ENCODE peak calls at places on chromosomes 4 and X, in six cellular contexts. N, G, L, H, B and Y are unnamed samples. For H3K27me3, the result is how much of the 10 kb centered on the place peaks cover.

GRCh38 chr4:47278631-47279030 is 184.9 kb downstream of the COMMD8 start:
- DNase-seq in N (no peak), G (no peak), L (no peak), H (no peak), B (no peak), Y (no peak)

GRCh38 chr4:188305690-188306089 is 166.4 kb downstream of the TRIML1 start:
- DNase-seq in N (no peak), G (no peak), L (no peak), H (no peak), B (no peak), Y (no peak)

GRCh38 chr4:114642173-114642780 is 43.7 kb downstream of the UGT8 start:
- DNase-seq in N (no peak), G (no peak), L (no peak), H (no peak), B (no peak), Y (no peak)

GRCh38 chr4:53463340-53463739 is 85.9 kb downstream of the FIP1L1 start:
- DNase-seq in N (no peak), G (no peak), L (no peak), H (no peak), B (no peak), Y (no peak)

GRCh38 chr4:173169428-173170209 is 1.0 kb downstream of the GALNT7 start:
- DNase-seq in N (peak), G (peak), L (no peak), H (peak), B (peak), Y (peak)

GRCh38 chr4:61501812-61502211 is 301.7 kb downstream of the ADGRL3 start:
- DNase-seq in N (no peak), G (no peak), L (no peak), H (no peak), B (no peak), Y (no peak)

GRCh38 chr4:15912961-15913630 is 25.4 kb downstream of the FGFBP1 start:
- DNase-seq in N (no peak), G (no peak), L (no peak), H (no peak), B (no peak), Y (no peak)

GRCh38 chrX:66130469-66130868 is 33.6 kb upstream of the HEPH start:
- DNase-seq in N (no peak), G (no peak), L (no peak), H (no peak), B (no peak), Y (no peak)

GRCh38 chr4:60780874-60781273 is 419.3 kb upstream of the ADGRL3 start:
- DNase-seq in N (no peak), G (no peak), L (no peak), H (no peak), B (no peak), Y (no peak)

GRCh38 chr4:184808719-184809062 is 17.1 kb downstream of the ACSL1 start:
- DNase-seq in N (no peak), G (no peak), L (no peak), H (no peak), B (no peak), Y (no peak)

GRCh38 chr4:115851918-115852766 is 738.7 kb upstream of the NDST4 start:
- DNase-seq in N (no peak), G (peak), L (no peak), H (peak), B (peak), Y (no peak)

GRCh38 chr4:152696764-152697250 is 17.0 kb upstream of the TMEM154 start:
- DNase-seq in N (no peak), G (no peak), L (no peak), H (no peak), B (no peak), Y (no peak)

GRCh38 chr4:139595989-139596679 is 40.1 kb upstream of the SETD7 start:
- DNase-seq in N (no peak), G (no peak), L (no peak), H (no peak), B (no peak), Y (no peak)

GRCh38 chr4:38964942-38965775 is 67.0 kb downstream of the TMEM156 start:
- DNase-seq in N (no peak), G (no peak), L (no peak), H (no peak), B (no peak), Y (no peak)

GRCh38 chr4:7839856-7840255 is 99.8 kb downstream of the AFAP1 start:
- DNase-seq in N (no peak), G (no peak), L (no peak), H (no peak), B (no peak), Y (no peak)

GRCh38 chrX:8988456-8988855 is 45.5 kb downstream of the FAM9B start:
- DNase-seq in N (peak), G (no peak), L (no peak), H (peak), B (no peak), Y (peak)

GRCh38 chr4:122279670-122280069 is 99.1 kb upstream of the ADAD1 start:
- DNase-seq in N (no peak), G (no peak), L (no peak), H (no peak), B (no peak), Y (no peak)

GRCh38 chrX:8981742-8982141 is 52.2 kb downstream of the FAM9B start:
- DNase-seq in N (no peak), G (no peak), L (no peak), H (no peak), B (no peak), Y (no peak)

GRCh38 chrX:10582215-10582733 is 38.1 kb downstream of the MID1 start:
- DNase-seq in N (no peak), G (no peak), L (no peak), H (no peak), B (peak), Y (no peak)

GRCh38 chr4:7691992-7692391 is 247.7 kb downstream of the AFAP1 start:
- DNase-seq in N (no peak), G (no peak), L (no peak), H (no peak), B (no peak), Y (peak)

GRCh38 chr4:162503868-162504267 is 340.1 kb upstream of the FSTL5 start:
- DNase-seq in N (no peak), G (no peak), L (no peak), H (no peak), B (no peak), Y (no peak)

GRCh38 chr4:56907009-56907408 is 691 bp upstream of the REST start:
- DNase-seq in N (no peak), G (no peak), L (no peak), H (no peak), B (no peak), Y (peak)

GRCh38 chrX:13180807-13181206 is 136.4 kb upstream of the FAM9C start:
- DNase-seq in N (no peak), G (no peak), L (no peak), H (no peak), B (no peak), Y (no peak)

GRCh38 chr4:101286663-101287062 is 60.7 kb downstream of the PPP3CA start:
- DNase-seq in N (no peak), G (no peak), L (no peak), H (no peak), B (no peak), Y (no peak)

GRCh38 chrX:153449306-153450113 is 3.7 kb upstream of the TREX2 start:
- DNase-seq in N (no peak), G (no peak), L (no peak), H (no peak), B (no peak), Y (no peak)

GRCh38 chr4:99300934-99301333 is 10.1 kb upstream of the ADH1A start:
- DNase-seq in N (peak), G (no peak), L (no peak), H (peak), B (peak), Y (peak)

GRCh38 chr4:95732061-95732460 is 107.8 kb upstream of the PDHA2 start:
- DNase-seq in N (no peak), G (no peak), L (no peak), H (no peak), B (no peak), Y (no peak)

GRCh38 chr4:182126567-182126966 is 116.6 kb upstream of the TENM3 start:
- DNase-seq in N (no peak), G (no peak), L (no peak), H (no peak), B (no peak), Y (no peak)

GRCh38 chr4:10089346-10089745 is 27.3 kb downstream of the WDR1 start:
- DNase-seq in N (no peak), G (peak), L (no peak), H (no peak), B (no peak), Y (no peak)

GRCh38 chr4:15104825-15105224 is 102.5 kb downstream of the CPEB2 start:
- DNase-seq in N (no peak), G (no peak), L (no peak), H (no peak), B (no peak), Y (no peak)

GRCh38 chr4:56979674-56980073 is 978 bp downstream of the POLR2B start:
- DNase-seq in N (no peak), G (peak), L (no peak), H (peak), B (no peak), Y (no peak)

GRCh38 chrX:9626379-9626778 is 139.3 kb downstream of the GPR143 start:
- DNase-seq in N (no peak), G (no peak), L (no peak), H (no peak), B (no peak), Y (no peak)

GRCh38 chrX:40132751-40133150 is 35.0 kb upstream of the BCOR start:
- DNase-seq in N (peak), G (peak), L (no peak), H (peak), B (peak), Y (peak)

GRCh38 chrX:13109811-13110210 is 65.4 kb upstream of the FAM9C start:
- DNase-seq in N (no peak), G (no peak), L (no peak), H (no peak), B (no peak), Y (no peak)

GRCh38 chr4:24915121-24915922 is 2.5 kb upstream of the CCDC149 start:
- DNase-seq in N (no peak), G (no peak), L (no peak), H (no peak), B (no peak), Y (no peak)

GRCh38 chr4:74555231-74555630 is 110.3 kb downstream of the AREG start:
- DNase-seq in N (no peak), G (no peak), L (no peak), H (no peak), B (no peak), Y (no peak)

GRCh38 chr4:76589402-76589801 is 154.4 kb downstream of the SHROOM3 start:
- DNase-seq in N (no peak), G (no peak), L (no peak), H (peak), B (no peak), Y (no peak)

DNA sequence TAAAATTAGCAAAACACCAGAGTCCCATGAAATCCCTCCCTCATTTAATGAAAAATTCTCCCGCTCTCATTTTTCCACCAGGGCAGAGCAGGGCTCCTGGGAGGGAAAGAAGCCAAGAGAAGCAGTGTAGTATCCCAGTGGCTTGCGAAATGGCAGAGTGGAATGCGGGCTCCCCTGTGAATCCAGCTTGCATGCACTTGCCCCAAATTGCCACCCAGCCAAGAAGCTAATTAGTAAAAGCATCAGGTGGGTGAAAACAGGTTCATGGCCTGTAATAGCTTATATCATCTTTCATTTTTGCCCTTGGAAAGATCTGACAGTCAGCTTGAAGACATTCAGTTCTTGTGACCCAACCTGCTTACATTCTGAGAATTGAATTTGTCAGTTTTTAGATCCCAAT is 10.1 kb downstream of the AMOT start:
- DNase-seq in N (no peak), G (no peak), L (no peak), H (no peak), B (no peak), Y (no peak)
- H3K27me3 ChIP-seq in N (under half), G (under half), L (under half), H (under half), B (under half), Y (under half)

GRCh38 chrX:73728518-73729023 is 165.6 kb downstream of the CHIC1 start:
- DNase-seq in N (no peak), G (no peak), L (no peak), H (no peak), B (no peak), Y (no peak)
- TF ChIP-seq POLR2A in N (no peak), G (no peak), L (no peak), H (no peak), B (no peak), Y (no peak)

GRCh38 chr4:5993876-5994811 is 24.1 kb downstream of the C4orf50 start:
- DNase-seq in N (no peak), G (no peak), L (no peak), H (no peak), B (no peak), Y (no peak)
- H3K27me3 ChIP-seq in N (under half), G (under half), L (under half), H (under half), B (under half), Y (under half)

DNA sequence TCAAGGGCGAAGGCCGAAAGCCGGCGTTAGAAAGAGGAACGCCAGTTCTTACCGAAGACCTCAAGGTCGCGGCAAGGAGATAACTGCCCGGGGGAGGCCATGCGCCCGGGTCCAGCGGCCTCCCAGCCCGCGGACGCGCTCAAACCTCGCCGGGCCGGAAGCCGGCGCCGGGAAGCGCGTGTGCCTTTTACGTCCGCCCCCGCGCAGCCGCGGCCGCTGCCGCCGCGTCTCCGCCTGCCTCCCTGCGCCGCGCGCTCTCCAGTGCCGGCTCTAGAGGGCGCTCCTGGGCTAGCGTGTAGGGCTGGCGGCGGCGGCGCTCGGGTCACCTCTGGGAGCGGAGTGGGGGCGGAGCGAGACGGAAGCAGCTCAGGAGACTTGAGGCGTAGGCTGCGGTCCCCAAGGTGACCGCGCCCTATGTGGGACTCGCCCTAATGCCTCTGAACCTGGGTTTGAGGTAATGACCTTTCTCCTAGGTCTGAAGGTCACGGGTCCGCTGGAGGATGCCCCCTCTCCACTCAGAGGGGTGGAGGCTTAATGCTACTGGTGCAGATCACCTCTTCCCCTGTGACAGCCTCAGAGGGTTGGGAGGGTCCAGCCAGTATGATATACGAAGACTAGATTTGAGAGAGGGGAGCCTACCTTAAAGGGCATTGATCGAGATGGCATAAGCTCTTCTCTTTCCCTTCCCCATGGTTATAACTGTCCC is 839 bp downstream of the SLC25A5 start:
- DNase-seq in N (peak), G (peak), L (no peak), H (peak), B (peak), Y (peak)
- TF ChIP-seq POLR2A in N (peak), G (peak), L (no peak), H (no peak), B (peak), Y (no peak)

GRCh38 chr4:144356941-144357381 is 216.4 kb upstream of the GYPA start:
- DNase-seq in N (no peak), G (no peak), L (no peak), H (no peak), B (no peak), Y (no peak)
- H3K27me3 ChIP-seq in N (under half), G (under half), L (under half), H (under half), B (under half), Y (under half)

GRCh38 chr4:17204908-17205307 is 306.5 kb upstream of the LDB2 start:
- DNase-seq in N (no peak), G (no peak), L (no peak), H (no peak), B (no peak), Y (no peak)
- TF ChIP-seq POLR2A in N (no peak), G (no peak), L (no peak), H (no peak), B (no peak), Y (no peak)